ENCODE peak calls at places on chromosomes 2 and 18, in four cellular contexts. O, S, Z and D are unnamed samples.

GRCh38 chr2:20634430-20635095 is 16.3 kb downstream of the HS1BP3 start:
- DNase-seq in O (peak; percentile 62), S (no peak), Z (peak; percentile 60), D (no peak)

GRCh38 chr2:204046145-204046544 is 109.6 kb downstream of the ICOS start:
- DNase-seq in O (no peak), S (peak; percentile 81), Z (no peak), D (no peak)

GRCh38 chr18:44170208-44170880 is 510.3 kb upstream of the SETBP1 start:
- DNase-seq in O (peak; percentile 43), S (no peak), Z (no peak), D (no peak)

GRCh38 chr2:611519-611918 is 65.7 kb downstream of the TMEM18 start:
- DNase-seq in O (no peak), S (no peak), Z (no peak), D (no peak)

GRCh38 chr2:43216629-43217028 is 9.8 kb downstream of the ZFP36L2 start:
- DNase-seq in O (no peak), S (no peak), Z (no peak), D (no peak)

GRCh38 chr2:207133493-207133861 is 32.3 kb downstream of the KLF7 start:
- DNase-seq in O (no peak), S (peak; percentile 84), Z (no peak), D (no peak)

GRCh38 chr2:146669735-146670134 is 1175.1 kb upstream of the ACVR2A start:
- DNase-seq in O (no peak), S (no peak), Z (peak; percentile 84), D (no peak)

GRCh38 chr2:47899915-47900314 is 6.4 kb downstream of the FBXO11 start:
- DNase-seq in O (peak; percentile 34), S (no peak), Z (no peak), D (no peak)

GRCh38 chr2:240786871-240787311 is 33.1 kb downstream of the KIF1A start:
- DNase-seq in O (no peak), S (no peak), Z (no peak), D (no peak)

GRCh38 chr18:76495435-76496199 is 575 bp upstream of the ZNF516 start:
- DNase-seq in O (peak; percentile 66), S (peak; percentile 27), Z (peak; percentile 32), D (no peak)

GRCh38 chr2:132538331-132538855 is 121.8 kb downstream of the GPR39 start:
- DNase-seq in O (no peak), S (no peak), Z (no peak), D (no peak)

GRCh38 chr2:102367331-102367971 is 11.9 kb downstream of the IL18R1 start:
- DNase-seq in O (no peak), S (no peak), Z (no peak), D (no peak)

DNA sequence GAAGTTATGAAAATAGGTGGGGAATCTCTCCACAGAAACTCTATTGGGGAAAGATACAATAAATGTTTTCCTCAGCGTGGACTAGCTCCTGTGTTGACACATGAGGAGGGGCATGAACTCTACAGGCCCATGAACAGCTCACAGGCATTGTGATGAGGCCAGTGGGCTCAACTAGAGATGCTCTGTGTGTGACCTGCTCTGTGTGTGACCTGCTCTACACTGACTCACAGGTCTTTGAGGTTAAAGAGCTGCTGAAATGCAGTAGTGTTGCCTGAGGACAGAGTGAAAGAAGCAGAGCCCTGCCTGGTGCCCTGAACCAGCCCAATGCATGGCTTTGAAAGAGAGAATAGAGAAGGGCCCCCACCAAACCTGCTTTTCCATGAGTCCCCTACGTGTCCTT is 117.6 kb downstream of the MCFD2 start:
- DNase-seq in O (no peak), S (no peak), Z (no peak), D (no peak)
- H3K4me1 ChIP-seq in O (peaks cover 30% of the 10 kb centered on the region), S (no peaks in the 10 kb centered on the region), Z (peaks cover 33% of the 10 kb centered on the region), D (peaks cover 17% of the 10 kb centered on the region)

GRCh38 chr2:219521066-219521880 is 7.0 kb downstream of the ASIC4 start:
- DNase-seq in O (peak; percentile 56), S (no peak), Z (no peak), D (no peak)
- H3K9ac ChIP-seq in O (no peak overlapping the region), S (no peak overlapping the region), Z (no peak overlapping the region), D (no peak overlapping the region)

GRCh38 chr2:3399829-3400228 is 20.3 kb downstream of the TRAPPC12 start:
- DNase-seq in O (no peak), S (no peak), Z (no peak), D (no peak)
- H3K4me3 ChIP-seq in O (no peak overlapping the region), S (no peak overlapping the region), Z (no peak overlapping the region), D (no peak overlapping the region)

DNA sequence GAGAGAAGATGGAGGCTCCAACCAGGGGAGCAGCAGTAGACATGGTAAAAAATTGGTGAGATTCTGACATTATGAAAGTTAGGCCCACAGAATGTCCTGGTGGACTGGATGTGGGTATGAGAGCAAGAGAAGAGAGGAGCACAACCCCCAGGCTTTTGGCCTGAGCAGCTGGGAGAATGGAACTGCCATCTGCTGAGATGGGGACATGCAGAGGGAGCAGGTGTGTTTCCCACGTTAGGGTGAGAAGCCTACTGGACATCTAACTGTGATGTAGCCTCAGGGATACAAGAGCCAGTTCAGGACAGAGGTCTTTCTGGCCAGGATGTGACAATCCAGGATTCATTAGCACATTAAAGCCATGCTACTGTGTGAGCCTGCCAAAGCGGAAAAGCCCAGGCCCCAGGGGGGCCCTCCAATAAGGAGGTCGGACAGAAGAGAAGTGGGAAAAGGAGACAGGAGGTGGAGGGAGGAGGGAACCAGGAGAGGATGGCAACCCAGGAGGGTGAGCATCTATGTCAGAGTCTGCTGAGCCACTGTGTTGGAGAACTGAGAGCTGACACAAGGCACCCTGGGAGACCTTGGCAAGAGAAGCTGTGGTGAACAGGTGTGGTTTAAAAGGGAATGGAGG is 10.6 kb downstream of the CYB5A start:
- DNase-seq in O (no peak), S (no peak), Z (no peak), D (no peak)
- H3K4me1 ChIP-seq in O (peaks cover 4% of the 10 kb centered on the region), S (peaks cover 5% of the 10 kb centered on the region), Z (no peaks in the 10 kb centered on the region), D (no peaks in the 10 kb centered on the region)

DNA sequence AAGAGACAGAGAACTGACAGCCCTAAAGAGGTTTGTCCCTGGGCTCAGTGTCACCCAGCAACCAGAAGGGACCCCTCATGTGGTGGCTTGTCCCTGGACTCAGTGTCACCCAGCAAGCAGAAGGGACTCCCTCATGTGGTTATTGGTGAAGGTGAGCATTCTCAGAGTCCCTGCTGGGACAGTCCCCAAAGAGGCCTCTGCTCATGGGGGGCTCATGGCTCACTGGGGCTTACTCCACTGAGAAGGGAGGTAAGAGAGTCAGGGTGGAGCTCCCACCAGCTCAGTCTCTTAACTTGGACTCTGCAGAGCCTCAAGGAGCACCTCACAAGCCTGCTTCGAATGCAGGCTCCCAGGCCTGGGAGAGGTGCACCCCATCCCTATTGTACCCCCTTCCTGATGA is 145.2 kb upstream of the COPS8 start:
- DNase-seq in O (no peak), S (no peak), Z (no peak), D (no peak)
- H3K9ac ChIP-seq in O (no peak overlapping the region), S (no peak overlapping the region), Z (no peak overlapping the region), D (no peak overlapping the region)